ENCODE peak calls at places on chromosomes 4 and X, in eight cellular contexts. G, O, E, D, Z, N, Y and H are unnamed samples.

GRCh38 chrX:152276277-152276676 is 137.9 kb upstream of the MAGEA10 start:
- DNase-seq in D (no peak), N (no peak), G (no peak), Z (no peak), O (no peak), Y (no peak), E (no peak), H (no peak)

GRCh38 chrX:9678215-9678980 is 87.2 kb downstream of the GPR143 start:
- DNase-seq in G (no peak), E (no peak), Z (no peak), O (no peak), Y (no peak), N (no peak), D (no peak), H (no peak)

GRCh38 chrX:129654652-129655546 is at the start of gene APLN:
- DNase-seq in Y (no peak), D (no peak), Z (peak; percentile 40), G (no peak), E (no peak), O (peak; percentile 63), N (peak; percentile 48), H (peak; percentile 68)

GRCh38 chrX:17519349-17519748 is 144.3 kb downstream of the NHS start:
- DNase-seq in N (no peak), Z (peak; percentile 78), G (no peak), Y (no peak), O (no peak), E (no peak), D (no peak), H (no peak)

GRCh38 chrX:118723376-118723775 is 4.0 kb upstream of the IL13RA1 start:
- DNase-seq in E (no peak), N (no peak), D (no peak), Z (no peak), Y (no peak), O (no peak), G (no peak), H (no peak)

GRCh38 chr4:104906274-104906673 is 240.4 kb upstream of the TET2 start:
- DNase-seq in Z (no peak), Y (no peak), N (no peak), E (no peak), G (no peak), O (no peak), D (no peak), H (no peak)

GRCh38 chrX:143648705-143649104 is 12.8 kb upstream of the SLITRK4 start:
- DNase-seq in O (no peak), G (no peak), Z (no peak), Y (no peak), E (no peak), N (no peak), D (no peak), H (no peak)

GRCh38 chr4:73944061-73944875 is 37.6 kb downstream of the PF4 start:
- DNase-seq in Z (no peak), G (no peak), N (peak; percentile 25), E (no peak), O (no peak), D (no peak), Y (peak; percentile 30), H (peak; percentile 43)

GRCh38 chr4:115688961-115689360 is 575.5 kb upstream of the NDST4 start:
- DNase-seq in E (no peak), Y (no peak), N (no peak), Z (no peak), G (no peak), D (no peak), O (no peak), H (no peak)

GRCh38 chrX:10620121-10620699 is at the start of gene MID1:
- DNase-seq in N (peak; percentile 69), O (peak; percentile 38), E (no peak), G (no peak), Z (peak; percentile 79), Y (peak; percentile 5), D (no peak), H (peak; percentile 65)

GRCh38 chrX:147646949-147647717 is 264.6 kb upstream of the FMR1 start:
- DNase-seq in O (no peak), D (no peak), G (no peak), E (no peak), Y (no peak), Z (no peak), N (no peak), H (no peak)

GRCh38 chr4:71151054-71151453 is 157.6 kb downstream of the DCK start:
- DNase-seq in O (no peak), Y (no peak), Z (no peak), D (no peak), E (no peak), N (no peak), G (no peak), H (no peak)

GRCh38 chrX:150236304-150236703 is 126.8 kb upstream of the MAMLD1 start:
- DNase-seq in Z (no peak), E (no peak), N (no peak), Y (no peak), D (no peak), G (no peak), O (no peak), H (no peak)

GRCh38 chrX:10622197-10622596 is 1.8 kb upstream of the MID1 start:
- DNase-seq in O (no peak), E (no peak), Y (no peak), Z (no peak), G (no peak), N (no peak), D (no peak), H (no peak)

GRCh38 chr4:6928067-6928466 is 18.4 kb downstream of the TBC1D14 start:
- DNase-seq in G (no peak), Y (no peak), N (no peak), Z (no peak), O (no peak), E (no peak), D (no peak), H (no peak)

GRCh38 chr4:52371861-52372260 is 287.2 kb downstream of the USP46 start:
- DNase-seq in Y (no peak), G (no peak), O (no peak), D (no peak), E (no peak), N (no peak), Z (no peak), H (no peak)

GRCh38 chr4:71487324-71487677 is 148.5 kb downstream of the SLC4A4 start:
- DNase-seq in N (no peak), Y (no peak), G (no peak), O (peak; percentile 2), E (no peak), D (no peak), Z (no peak), H (peak; percentile 8)

GRCh38 chr4:132227349-132228165 is 921.5 kb upstream of the PCDH10 start:
- DNase-seq in E (no peak), Z (no peak), G (no peak), O (no peak), Y (peak; percentile 5), N (peak; percentile 45), D (no peak), H (peak; percentile 3)

GRCh38 chr4:182427530-182427929 is 184.3 kb downstream of the TENM3 start:
- DNase-seq in Y (no peak), G (no peak), O (no peak), N (no peak), D (no peak), Z (no peak), E (no peak), H (no peak)

GRCh38 chr4:153232768-153233167 is 28.5 kb downstream of the TRIM2 start:
- DNase-seq in N (peak; percentile 38), E (no peak), Z (no peak), Y (peak; percentile 35), O (no peak), D (no peak), G (no peak), H (peak; percentile 52)

GRCh38 chr4:39349326-39349725 is 16.8 kb downstream of the RFC1 start:
- DNase-seq in D (no peak), G (no peak), E (no peak), O (no peak), N (no peak), Z (no peak), Y (no peak), H (no peak)

GRCh38 chr4:10090467-10091250 is 25.9 kb downstream of the WDR1 start:
- DNase-seq in D (no peak), N (no peak), E (no peak), Z (no peak), G (no peak), Y (no peak), O (no peak), H (no peak)

GRCh38 chrX:115147220-115147619 is 42.0 kb upstream of the RBMXL3 start:
- DNase-seq in N (no peak), E (no peak), D (no peak), O (no peak), Z (no peak), Y (peak; percentile 16), G (no peak), H (peak; percentile 21)

GRCh38 chrX:114582698-114583395 is 1.0 kb upstream of the HTR2C start:
- DNase-seq in Z (no peak), N (no peak), G (no peak), E (no peak), D (no peak), Y (no peak), O (no peak), H (no peak)

GRCh38 chr4:41882622-41883347 is 52.4 kb upstream of the TMEM33 start:
- DNase-seq in Z (no peak), D (no peak), E (no peak), Y (peak; percentile 84), G (no peak), N (no peak), O (no peak), H (peak; percentile 72)

GRCh38 chrX:15436220-15436619 is 52.0 kb upstream of the VEGFD start:
- DNase-seq in N (no peak), O (no peak), G (no peak), Z (no peak), D (no peak), Y (no peak), E (peak; percentile 27), H (no peak)

GRCh38 chr4:41215155-41215554 is 813 bp upstream of the APBB2 start:
- DNase-seq in O (no peak), Y (no peak), N (no peak), E (no peak), Z (no peak), G (no peak), D (no peak), H (no peak)